ENCODE peak calls at places on chromosomes 11 and 22, in five cellular contexts. L is NCI-H1105; O is BE2C; G is BJ; S is activated CD4-positive, alpha-beta T cell treated with anti-CD3 and anti-CD28 coated beads, Interleukin-2, amount 50 U/mL, for 1 hour. Y is an unnamed sample.

GRCh38 chr11:36229091-36229490 is 60.1 kb downstream of the COMMD9 start:
- DNase-seq in L (no peak), O (no peak), G (no peak), S (no peak), Y (no peak)

GRCh38 chr11:118060081-118060661 is 16.7 kb upstream of the TMPRSS4 start:
- DNase-seq in L (no peak), O (no peak), G (no peak), S (no peak), Y (no peak)

GRCh38 chr11:73939096-73939495 is 11.7 kb upstream of the DNAJB13 start:
- DNase-seq in L (no peak), O (no peak), G (no peak), S (no peak), Y (no peak)

GRCh38 chr22:23187871-23188700 is 7.8 kb downstream of the BCR start:
- DNase-seq in L (no peak), O (no peak), G (no peak), S (no peak), Y (no peak)

GRCh38 chr11:130737866-130738431 is 178.3 kb downstream of the SNX19 start:
- DNase-seq in L (peak; percentile 93), O (peak; percentile 21), G (peak; percentile 86), S (no peak), Y (no peak)

GRCh38 chr11:45021001-45021400 is 70.3 kb upstream of the TP53I11 start:
- DNase-seq in L (no peak), O (no peak), G (no peak), S (no peak), Y (no peak)

GRCh38 chr11:131561486-131561885 is 191.1 kb downstream of the NTM start:
- DNase-seq in L (no peak), O (no peak), G (no peak), S (no peak), Y (no peak)

GRCh38 chr11:18721576-18722292 is 4.3 kb downstream of the IGSF22 start:
- DNase-seq in L (peak; percentile 43), O (peak; percentile 44), G (no peak), S (peak; percentile 38), Y (peak; percentile 48)

GRCh38 chr11:13278620-13279486 is 1.3 kb downstream of the BMAL1 start:
- DNase-seq in L (no peak), O (no peak), G (no peak), S (no peak), Y (no peak)

GRCh38 chr11:66708701-66709100 is 20.3 kb downstream of the SPTBN2 start:
- DNase-seq in L (no peak), O (no peak), G (no peak), S (no peak), Y (no peak)

GRCh38 chr22:33512961-33513360 is 407.3 kb downstream of the LARGE1 start:
- DNase-seq in L (no peak), O (no peak), G (no peak), S (no peak), Y (no peak)

GRCh38 chr11:65879622-65880021 is at the start of gene CTSW:
- DNase-seq in L (no peak), O (no peak), G (no peak), S (no peak), Y (no peak)

Y was measured in NCI-H774.